ENCODE peak calls at places on chromosomes 6 and 20, in six cellular contexts. O is AG09309, I is AG10803, X is gastrocnemius medialis, H is breast epithelium, R is K562. S is an unnamed sample.

GRCh38 chr6:159042003-159042823 is 2.6 kb downstream of the TAGAP start:
- DNase-seq in O (no peak), I (peak), X (peak), H (peak), R (peak), S (no peak)

GRCh38 chr6:25138024-25138696 is 141.0 kb upstream of the CARMIL1 start:
- DNase-seq in O (no peak), I (peak), X (peak), H (peak), R (no peak), S (no peak)

GRCh38 chr20:22503577-22503976 is 80.8 kb downstream of the FOXA2 start:
- DNase-seq in O (no peak), I (no peak), X (no peak), H (no peak), R (no peak), S (no peak)

GRCh38 chr20:9912858-9913434 is 74.1 kb upstream of the PAK5 start:
- DNase-seq in O (peak), I (peak), X (no peak), H (peak), R (peak), S (peak)

GRCh38 chr6:44005507-44005903 is 121.7 kb downstream of the MRPL14 start:
- DNase-seq in O (no peak), I (no peak), X (peak), H (no peak), R (no peak), S (no peak)

GRCh38 chr6:120671519-120671918 is 662.8 kb downstream of the TBC1D32 start:
- DNase-seq in O (no peak), I (no peak), X (no peak), H (no peak), R (no peak), S (no peak)

GRCh38 chr20:20375862-20376261 is 8.0 kb downstream of the INSM1 start:
- DNase-seq in O (no peak), I (no peak), X (no peak), H (no peak), R (no peak), S (no peak)

GRCh38 chr6:11918021-11918738 is 93.9 kb upstream of the HIVEP1 start:
- DNase-seq in O (peak), I (peak), X (no peak), H (no peak), R (peak), S (peak)

GRCh38 chr6:170135821-170136471 is 154.9 kb downstream of the DLL1 start:
- DNase-seq in O (no peak), I (no peak), X (no peak), H (no peak), R (no peak), S (no peak)

GRCh38 chr20:54106162-54106561 is 35.8 kb upstream of the BCAS1 start:
- DNase-seq in O (no peak), I (no peak), X (no peak), H (no peak), R (no peak), S (no peak)

GRCh38 chr6:44624226-44624625 is 236.7 kb downstream of the CDC5L start:
- DNase-seq in O (no peak), I (no peak), X (no peak), H (no peak), R (no peak), S (no peak)

GRCh38 chr20:4161447-4162251 is 146.3 kb upstream of the RNF24 start:
- DNase-seq in O (no peak), I (no peak), X (no peak), H (peak), R (no peak), S (no peak)

GRCh38 chr20:12404941-12405340 is 487.2 kb downstream of the BTBD3 start:
- DNase-seq in O (no peak), I (no peak), X (no peak), H (no peak), R (no peak), S (no peak)
- TF ChIP-seq CTCF in O (no peak), I (no peak), X (no peak), H (no peak), R (no peak), S (no peak)

GRCh38 chr6:9717568-9717967 is 697.3 kb downstream of the TFAP2A start:
- DNase-seq in O (no peak), I (no peak), X (no peak), H (no peak), R (no peak), S (no peak)
- H3K4me3 ChIP-seq in O (no peak), I (no peak), X (no peak), H (no peak), R (no peak), S (no peak)

DNA sequence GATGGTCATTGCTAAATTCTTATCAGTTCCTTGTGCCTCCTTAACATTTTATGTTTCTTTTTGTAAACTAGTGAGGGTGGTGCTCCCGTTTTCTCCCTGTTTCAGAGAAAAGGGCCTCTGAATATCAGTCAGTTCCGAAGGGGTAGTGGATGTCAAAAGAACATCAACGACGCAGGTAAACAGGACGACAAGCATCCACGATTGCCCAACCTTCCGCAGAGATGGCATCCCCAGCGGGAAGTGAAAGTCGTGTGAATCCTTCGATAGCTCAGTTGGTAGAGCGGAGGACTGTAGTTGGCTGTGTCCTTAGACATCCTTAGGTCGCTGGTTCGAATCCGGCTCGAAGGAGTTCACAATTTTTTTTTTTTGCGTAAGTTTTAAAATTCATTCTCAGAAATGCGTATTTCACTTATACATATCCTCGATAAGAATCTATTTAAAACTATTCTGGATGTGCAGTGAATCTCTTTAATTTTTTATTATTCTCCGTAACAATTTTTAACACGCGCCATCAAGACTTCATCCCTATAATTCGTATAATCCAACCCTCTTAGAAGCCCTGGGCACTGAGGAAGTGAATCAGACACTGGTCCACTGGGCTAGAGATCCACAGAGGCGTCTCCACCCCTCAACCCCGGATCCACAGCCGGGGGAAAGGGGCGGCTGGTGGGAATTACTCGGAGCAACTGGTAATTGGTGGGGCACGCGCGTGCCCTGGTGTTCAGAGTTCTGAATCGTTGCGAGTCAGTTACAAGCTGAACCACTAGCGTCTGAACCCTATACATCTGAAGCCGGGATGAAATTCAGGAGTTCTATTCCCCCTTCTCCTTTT is 27.9 kb upstream of the ABT1 start:
- DNase-seq in O (no peak), I (peak), X (peak), H (peak), R (peak), S (no peak)
- TF ChIP-seq CTCF in O (peak), I (peak), X (no peak), H (no peak), R (peak), S (peak)

GRCh38 chr20:15030826-15031225 is 693.4 kb upstream of the FLRT3 start:
- DNase-seq in O (no peak), I (no peak), X (no peak), H (no peak), R (no peak), S (no peak)

GRCh38 chr20:15036938-15037337 is 699.5 kb upstream of the FLRT3 start:
- DNase-seq in O (no peak), I (no peak), X (no peak), H (no peak), R (no peak), S (no peak)

GRCh38 chr20:15033269-15033668 is 695.9 kb upstream of the FLRT3 start:
- DNase-seq in O (no peak), I (no peak), X (no peak), H (no peak), R (no peak), S (no peak)

GRCh38 chr20:15031546-15032351 is 694.3 kb upstream of the FLRT3 start:
- DNase-seq in O (no peak), I (no peak), X (no peak), H (no peak), R (no peak), S (no peak)

DNA sequence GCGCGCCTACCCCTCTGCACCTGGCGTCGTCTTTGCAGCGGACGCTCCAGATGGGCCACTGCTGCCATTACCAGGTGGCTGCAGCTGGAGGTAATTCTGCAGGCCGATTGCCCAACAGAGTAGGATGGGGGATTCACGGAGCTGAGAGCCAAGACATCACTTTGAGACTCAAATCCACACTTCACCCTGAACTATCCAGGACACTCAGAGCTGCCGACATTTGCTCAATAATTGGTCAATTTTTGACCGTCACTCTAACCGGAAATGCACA is 694.9 kb upstream of the FLRT3 start:
- DNase-seq in O (no peak), I (no peak), X (no peak), H (no peak), R (no peak), S (no peak)
- H3K4me3 ChIP-seq in O (no peak), I (no peak), X (no peak), H (no peak), R (no peak), S (no peak)